ENCODE peak calls at places on chromosomes 13 and 19, in six cellular contexts. N is cardiac muscle cell; V is T-helper 2 cell; W is left ventricle myocardium superior; T is caudate nucleus; C is activated CD8-positive, alpha-beta memory T cell treated with anti-CD3 and anti-CD28 coated beads for 1 hour. H is an unnamed sample.

GRCh38 chr19:35613574-35613973 is 1.0 kb downstream of the HAUS5 start:
- DNase-seq in N (no peak), V (no peak), W (no peak), T (no peak), C (no peak), H (no peak)

GRCh38 chr13:110528911-110529310 is 32.6 kb downstream of the RAB20 start:
- DNase-seq in N (no peak), V (no peak), W (no peak), T (no peak), C (no peak), H (no peak)

GRCh38 chr19:49680473-49681351 is 3.6 kb downstream of the PRMT1 start:
- DNase-seq in N (peak; percentile 96), V (peak; percentile 93), W (peak; percentile 95), T (peak; percentile 2), C (peak; percentile 94), H (peak; percentile 92)

GRCh38 chr13:29362849-29363604 is 232.5 kb downstream of the SLC7A1 start:
- DNase-seq in N (peak; percentile 79), V (no peak), W (no peak), T (no peak), C (no peak), H (peak; percentile 68)

GRCh38 chr19:3207466-3208242 is 16.8 kb upstream of the CELF5 start:
- DNase-seq in N (no peak), V (no peak), W (no peak), T (no peak), C (no peak), H (peak; percentile 43)

GRCh38 chr19:58033741-58034475 is at the start of gene ZSCAN1:
- DNase-seq in N (peak; percentile 92), V (no peak), W (peak; percentile 94), T (peak; percentile 44), C (peak; percentile 15), H (peak; percentile 58)

GRCh38 chr13:99354371-99354951 is 47.3 kb upstream of the GPR183 start:
- DNase-seq in N (no peak), V (no peak), W (no peak), T (no peak), C (no peak), H (no peak)

GRCh38 chr13:20156711-20157110 is 4.1 kb downstream of the GJA3 start:
- DNase-seq in N (no peak), V (no peak), W (no peak), T (no peak), C (no peak), H (no peak)

GRCh38 chr19:1258707-1259205 is 10.4 kb downstream of the MIDN start:
- DNase-seq in N (no peak), V (no peak), W (no peak), T (no peak), C (no peak), H (no peak)

GRCh38 chr13:97659602-97660001 is 225.6 kb downstream of the RAP2A start:
- DNase-seq in N (peak; percentile 48), V (no peak), W (no peak), T (no peak), C (no peak), H (peak; percentile 59)

GRCh38 chr19:850221-850978 is 1.7 kb upstream of the ELANE start:
- DNase-seq in N (peak; percentile 24), V (no peak), W (peak; percentile 94), T (no peak), C (no peak), H (peak; percentile 90)

GRCh38 chr19:2476451-2477140 is 669 bp downstream of the GADD45B start:
- DNase-seq in N (peak; percentile 51), V (peak; percentile 45), W (peak; percentile 64), T (no peak), C (peak; percentile 32), H (peak; percentile 91)

GRCh38 chr13:105763851-105764250 is 771.6 kb downstream of the EFNB2 start:
- DNase-seq in N (no peak), V (no peak), W (no peak), T (no peak), C (no peak), H (no peak)